ENCODE peak calls at places on chromosomes 4 and X, in five cellular contexts. B, L, F, I and G are unnamed samples.

GRCh38 chr4:4872148-4872903 is 12.9 kb downstream of the MSX1 start:
- DNase-seq in F (peak; percentile 39), I (peak; percentile 55), B (no peak), L (no peak), G (no peak)

GRCh38 chr4:136302566-136302965 is 1229.7 kb downstream of the PCDH18 start:
- DNase-seq in F (no peak), B (no peak), I (no peak), L (no peak), G (no peak)

GRCh38 chrX:152821145-152821765 is 9.3 kb downstream of the CETN2 start:
- DNase-seq in L (peak; percentile 37), B (peak; percentile 25), F (peak; percentile 59), I (peak; percentile 70), G (peak; percentile 69)

GRCh38 chr4:36677122-36677521 is 395.7 kb downstream of the DTHD1 start:
- DNase-seq in L (no peak), F (no peak), B (no peak), I (no peak), G (no peak)

GRCh38 chrX:13123857-13124345 is 79.5 kb upstream of the FAM9C start:
- DNase-seq in I (no peak), B (no peak), F (no peak), L (no peak), G (no peak)

GRCh38 chr4:8938137-8938536 is 66.5 kb upstream of the HMX1 start:
- DNase-seq in B (no peak), I (no peak), F (no peak), L (no peak), G (no peak)

GRCh38 chr4:6200011-6200921 is at the start of gene JAKMIP1:
- DNase-seq in B (peak; percentile 84), I (peak; percentile 97), F (peak; percentile 91), L (peak; percentile 82), G (peak; percentile 91)

GRCh38 chr4:148184922-148185321 is 257.3 kb downstream of the NR3C2 start:
- DNase-seq in L (no peak), I (no peak), F (no peak), B (no peak), G (no peak)

GRCh38 chr4:158302076-158302866 is 92.0 kb downstream of the TMEM144 start:
- DNase-seq in B (no peak), L (peak; percentile 22), F (no peak), I (no peak), G (no peak)

DNA sequence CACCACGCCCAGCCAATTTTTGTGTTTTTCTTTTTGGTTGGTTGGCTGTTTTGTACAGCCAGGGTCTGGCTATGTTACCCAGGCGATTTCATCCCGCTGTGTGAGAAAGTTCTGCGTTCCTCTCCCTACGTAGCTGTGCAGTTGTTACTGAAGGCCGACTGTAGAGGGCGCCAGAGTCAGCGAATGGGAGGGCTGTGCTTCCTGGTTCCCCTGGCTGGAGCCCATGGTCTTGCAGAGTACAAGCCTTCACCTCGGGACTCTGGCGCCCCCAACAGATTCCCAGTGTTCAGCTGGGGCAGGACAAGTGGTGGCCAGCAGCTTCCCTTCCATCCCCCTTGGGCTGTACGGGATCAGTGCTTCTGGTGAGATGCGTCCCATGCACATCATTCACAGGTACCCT is 5.6 kb upstream of the CT45A1 start:
- DNase-seq in F (peak; percentile 8), L (no peak), I (peak; percentile 61), B (peak; percentile 34), G (peak; percentile 9)
- TF ChIP-seq CTCF in F (no peak), L (no peak), I (peak; percentile 36), B (peak; percentile 67), G (no peak)

GRCh38 chr4:56821394-56822263 is at the start of gene SPINK2:
- DNase-seq in I (peak; percentile 57), L (peak; percentile 46), B (peak; percentile 75), F (peak; percentile 74), G (peak; percentile 66)
- TF ChIP-seq CTCF in I (no peak), L (no peak), B (peak; percentile 60), F (no peak), G (no peak)

GRCh38 chr4:100479971-100480370 is 37.9 kb downstream of the EMCN start:
- DNase-seq in L (no peak), F (no peak), B (no peak), I (no peak), G (no peak)

GRCh38 chr4:100486496-100486895 is 31.3 kb downstream of the EMCN start:
- DNase-seq in B (no peak), F (no peak), I (no peak), L (peak; percentile 45), G (no peak)

GRCh38 chr4:100489316-100489715 is 28.5 kb downstream of the EMCN start:
- DNase-seq in I (no peak), L (no peak), B (no peak), F (no peak), G (no peak)

DNA sequence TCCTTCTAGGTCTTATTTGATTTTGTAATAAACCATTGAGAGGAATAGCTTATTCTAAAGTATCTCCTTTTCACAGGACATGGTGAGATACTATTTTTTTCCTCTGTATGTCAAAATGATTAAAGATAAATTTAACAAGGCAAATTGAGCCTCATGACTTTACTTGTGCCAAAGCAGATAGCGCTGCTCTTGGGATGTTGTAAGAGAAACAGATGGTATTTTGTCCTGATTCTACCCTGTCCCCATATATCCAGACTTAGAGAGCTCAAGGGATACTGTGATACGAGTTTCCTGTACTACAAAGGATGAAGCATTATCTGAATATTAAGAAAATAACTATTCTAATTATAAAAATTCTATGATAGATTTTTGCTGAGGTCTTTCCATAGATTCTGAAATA is 34.0 kb downstream of the EMCN start:
- DNase-seq in I (no peak), F (no peak), L (no peak), B (no peak), G (no peak)
- TF ChIP-seq CTCF in I (no peak), F (no peak), L (no peak), B (no peak), G (no peak)

DNA sequence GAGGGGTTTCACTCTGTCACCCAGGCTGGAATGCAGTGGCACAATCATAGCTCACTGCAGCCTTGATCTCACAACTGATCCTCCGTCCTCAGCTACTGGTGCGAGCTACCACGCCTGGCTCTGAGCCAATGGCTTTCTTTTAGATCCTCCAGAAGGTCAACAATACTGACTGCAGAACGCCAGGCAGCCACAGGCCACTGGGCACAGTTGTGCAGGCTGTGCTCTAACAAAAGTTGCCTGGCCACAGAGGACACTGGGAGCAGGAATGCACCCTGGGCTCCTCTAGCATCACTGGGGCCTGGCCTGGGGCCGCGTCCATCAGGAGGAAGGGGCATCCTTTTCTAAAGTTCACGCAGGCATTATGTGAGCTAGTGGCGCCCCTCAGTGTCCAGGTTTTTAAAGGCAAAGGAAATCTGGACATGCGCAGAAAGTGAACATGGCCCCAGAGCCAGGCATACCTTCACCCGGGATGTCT is 14.9 kb upstream of the PORCN start:
- DNase-seq in B (no peak), L (peak; percentile 52), F (peak; percentile 52), I (peak; percentile 51), G (peak; percentile 48)
- TF ChIP-seq CTCF in B (peak; percentile 54), L (peak; percentile 56), F (peak; percentile 42), I (no peak), G (peak; percentile 27)